ENCODE peak calls at places on chromosomes 11 and 22, in nine cellular contexts. V is IMR-90, B is fibroblast of pulmonary artery, K is heart left ventricle, L is foreskin fibroblast, M is psoas muscle, P is retinal pigment epithelial cell, S is thoracic aorta, Q is endothelial cell of umbilical vein. I is an unnamed sample.

GRCh38 chr11:35387341-35387982 is 31.9 kb downstream of the SLC1A2 start:
- DNase-seq in V (peak; percentile 53), B (peak; percentile 20), K (no peak), L (no peak), M (no peak), P (no peak), S (no peak), Q (no peak), I (no peak)

GRCh38 chr11:104122008-104122635 is 41.8 kb downstream of the PDGFD start:
- DNase-seq in V (no peak), B (no peak), K (no peak), L (no peak), M (no peak), P (no peak), S (no peak), Q (no peak), I (no peak)

GRCh38 chr11:107576497-107577086 is 11.1 kb upstream of the ALKBH8 start:
- DNase-seq in V (peak; percentile 47), B (peak; percentile 62), K (peak; percentile 30), L (no peak), M (peak; percentile 56), P (no peak), S (no peak), Q (peak; percentile 55), I (peak; percentile 56)

GRCh38 chr11:119263352-119263940 is 53.5 kb downstream of the MCAM start:
- DNase-seq in V (peak; percentile 12), B (peak; percentile 22), K (no peak), L (no peak), M (no peak), P (no peak), S (no peak), Q (peak; percentile 61), I (no peak)

GRCh38 chr11:39570526-39570925 is 1888.9 kb downstream of the LRRC4C start:
- DNase-seq in V (no peak), B (no peak), K (no peak), L (no peak), M (no peak), P (no peak), S (no peak), Q (no peak), I (no peak)

GRCh38 chr11:68036717-68037239 is 2.0 kb upstream of the TCIRG1 start:
- DNase-seq in V (no peak), B (no peak), K (peak; percentile 68), L (no peak), M (peak; percentile 84), P (no peak), S (no peak), Q (no peak), I (no peak)

GRCh38 chr11:122337241-122338176 is 221.5 kb upstream of the BLID start:
- DNase-seq in V (no peak), B (peak; percentile 30), K (peak; percentile 13), L (no peak), M (no peak), P (no peak), S (no peak), Q (peak; percentile 65), I (no peak)

GRCh38 chr11:125376117-125376516 is 119.9 kb downstream of the FEZ1 start:
- DNase-seq in V (no peak), B (peak; percentile 50), K (peak; percentile 77), L (no peak), M (peak; percentile 91), P (peak; percentile 55), S (peak; percentile 58), Q (no peak), I (no peak)

GRCh38 chr11:117461396-117462182 is 133.9 kb downstream of the CEP164 start:
- DNase-seq in V (no peak), B (no peak), K (no peak), L (no peak), M (no peak), P (no peak), S (no peak), Q (no peak), I (no peak)

GRCh38 chr11:3104051-3104714 is 47.0 kb upstream of the CARS1 start:
- DNase-seq in V (no peak), B (no peak), K (no peak), L (no peak), M (peak; percentile 46), P (no peak), S (no peak), Q (no peak), I (no peak)

GRCh38 chr11:9203715-9204311 is 61.3 kb downstream of the DENND5A start:
- DNase-seq in V (no peak), B (no peak), K (no peak), L (no peak), M (no peak), P (no peak), S (no peak), Q (peak; percentile 17), I (no peak)

GRCh38 chr11:28257761-28258160 is 149.6 kb downstream of the METTL15 start:
- DNase-seq in V (peak; percentile 42), B (peak; percentile 33), K (no peak), L (no peak), M (no peak), P (no peak), S (no peak), Q (no peak), I (peak; percentile 17)

GRCh38 chr11:132343445-132343844 is 973.0 kb downstream of the NTM start:
- DNase-seq in V (no peak), B (no peak), K (no peak), L (no peak), M (no peak), P (no peak), S (no peak), Q (no peak), I (no peak)

GRCh38 chr11:127003260-127003981 is 2.9 kb upstream of the KIRREL3 start:
- DNase-seq in V (peak; percentile 58), B (peak; percentile 18), K (no peak), L (peak; percentile 48), M (no peak), P (no peak), S (no peak), Q (no peak), I (peak; percentile 37)

GRCh38 chr11:8621147-8621546 is 27.1 kb upstream of the STK33 start:
- DNase-seq in V (no peak), B (no peak), K (peak; percentile 14), L (no peak), M (no peak), P (no peak), S (no peak), Q (no peak), I (no peak)

GRCh38 chr22:46758867-46759290 is 3.6 kb upstream of the TBC1D22A start:
- DNase-seq in V (peak; percentile 63), B (peak; percentile 87), K (no peak), L (peak; percentile 52), M (no peak), P (peak; percentile 43), S (no peak), Q (peak; percentile 82), I (peak; percentile 61)

GRCh38 chr11:63180536-63180935 is 36.5 kb upstream of the SLC22A24 start:
- DNase-seq in V (no peak), B (no peak), K (no peak), L (no peak), M (no peak), P (no peak), S (no peak), Q (no peak), I (no peak)

GRCh38 chr11:235998-236773 is at the start of gene SIRT3:
- DNase-seq in V (peak; percentile 65), B (peak; percentile 71), K (peak; percentile 85), L (peak; percentile 68), M (peak; percentile 91), P (peak; percentile 19), S (peak; percentile 19), Q (peak; percentile 72), I (peak; percentile 70)

GRCh38 chr22:21725956-21726649 is 9.5 kb downstream of the YPEL1 start:
- DNase-seq in V (no peak), B (no peak), K (no peak), L (no peak), M (no peak), P (no peak), S (no peak), Q (no peak), I (no peak)

GRCh38 chr22:30882974-30883533 is 85.5 kb downstream of the MORC2 start:
- DNase-seq in V (no peak), B (no peak), K (no peak), L (no peak), M (no peak), P (no peak), S (no peak), Q (no peak), I (no peak)

GRCh38 chr11:64723907-64724862 is 1.2 kb upstream of the NRXN2 start:
- DNase-seq in V (no peak), B (no peak), K (no peak), L (no peak), M (no peak), P (no peak), S (no peak), Q (no peak), I (no peak)
- H3K4me3 ChIP-seq in V (no peak overlapping the region), B (no peak overlapping the region), K (no peak overlapping the region), L (no peak overlapping the region), M (no peak overlapping the region), P (no peak overlapping the region), S (peak overlapping the region; percentile 99), Q (no peak overlapping the region), I (no peak overlapping the region)

DNA sequence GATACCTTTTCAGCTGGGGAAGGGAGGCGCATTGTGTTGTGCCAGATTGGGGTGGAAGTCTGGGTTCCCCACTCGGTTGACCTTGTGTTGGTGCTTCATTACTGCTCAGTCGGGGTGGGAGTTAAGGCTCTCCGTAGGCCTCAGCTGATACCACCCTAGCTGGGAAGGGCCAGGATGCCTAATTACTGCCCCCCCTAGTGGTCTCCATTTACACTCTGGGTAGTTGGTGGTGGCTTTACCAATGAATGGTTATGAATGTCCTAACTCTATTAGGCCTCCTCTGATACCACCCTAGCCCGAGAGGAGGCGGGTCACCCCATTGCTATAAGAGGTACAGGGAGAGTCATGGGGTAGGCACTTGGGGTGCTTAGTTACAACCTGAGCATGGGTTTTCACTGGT is 27.5 kb upstream of the HIKESHI start:
- DNase-seq in V (no peak), B (no peak), K (no peak), L (no peak), M (no peak), P (no peak), S (no peak), Q (no peak), I (no peak)
- TF ChIP-seq CTCF in V (peak; percentile 2), B (no peak), K (peak; percentile 19), L (no peak), M (no peak), P (peak; percentile 38), S (no peak), Q (peak; percentile 23), I (no peak)

GRCh38 chr22:43127166-43127908 is 15.9 kb downstream of the MCAT start:
- DNase-seq in V (no peak), B (no peak), K (no peak), L (no peak), M (no peak), P (no peak), S (no peak), Q (no peak), I (no peak)
- H3K4me3 ChIP-seq in V (no peak overlapping the region), B (no peak overlapping the region), K (no peak overlapping the region), L (no peak overlapping the region), M (no peak overlapping the region), P (no peak overlapping the region), S (no peak overlapping the region), Q (no peak overlapping the region), I (no peak overlapping the region)

DNA sequence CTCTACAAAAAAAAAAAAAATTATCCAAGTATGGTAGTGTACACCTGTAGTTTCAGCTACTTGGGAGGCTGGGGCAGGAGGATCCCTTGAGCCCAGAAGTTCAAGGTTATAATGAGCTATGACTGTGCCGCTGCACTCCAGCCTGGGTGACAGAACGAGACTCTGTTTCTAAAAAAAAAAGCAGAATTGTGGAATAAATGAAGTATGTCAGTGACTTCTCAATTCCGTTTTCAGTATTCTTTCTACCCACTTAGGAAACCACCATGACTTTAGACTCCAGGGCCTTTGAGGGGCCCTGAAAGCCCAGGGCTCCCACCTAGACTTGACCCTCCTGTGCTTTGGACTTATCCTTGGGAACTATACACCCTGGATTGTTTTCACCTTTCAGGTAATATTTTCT is 6.5 kb upstream of the NUP160 start:
- DNase-seq in V (no peak), B (no peak), K (no peak), L (no peak), M (no peak), P (no peak), S (no peak), Q (no peak), I (no peak)
- TF ChIP-seq CTCF in V (no peak), B (no peak), K (no peak), L (no peak), M (no peak), P (no peak), S (no peak), Q (no peak), I (no peak)

I was measured in AG10803.